ENCODE peak calls at places on chromosomes 12 and 14, in nine cellular contexts. One of them, this sample, is unnamed.
A peak's percentile ranks its signal among the peaks of the same experiment; 100 is the strongest.

GRCh38 chr14:47678157-47678556 is 2.8 kb upstream of the MDGA2 start:
- DNase-seq in stimulated activated CD4-positive, alpha-beta T cell treated with anti-CD3 and anti-CD28 coated beads, Interleukin-4, amount 100 ng/mL, for 1 hour: no peak
- DNase-seq in NCI-H2171: no peak
- DNase-seq in AG09319: no peak
- DNase-seq in CD8-positive, alpha-beta memory T cell: no peak
- DNase-seq in choroid plexus epithelial cell: no peak
- DNase-seq in Ammon's horn: no peak
- DNase-seq in NCI-H748 treated with DMSO at 0.1 percent for 48 hours: no peak
- DNase-seq in HFF-Myc: no peak
- DNase-seq in this sample: no peak

GRCh38 chr12:56840922-56841321 is 77.8 kb downstream of the HSD17B6 start:
- DNase-seq in choroid plexus epithelial cell: peak; percentile 57
- DNase-seq in AG09319: no peak
- DNase-seq in NCI-H2171: peak; percentile 12
- DNase-seq in stimulated activated CD4-positive, alpha-beta T cell treated with anti-CD3 and anti-CD28 coated beads, Interleukin-4, amount 100 ng/mL, for 1 hour: no peak
- DNase-seq in CD8-positive, alpha-beta memory T cell: no peak
- DNase-seq in NCI-H748 treated with DMSO at 0.1 percent for 48 hours: no peak
- DNase-seq in HFF-Myc: no peak
- DNase-seq in Ammon's horn: no peak
- DNase-seq in this sample: no peak

GRCh38 chr14:100677925-100678765 is 48.5 kb upstream of the DLK1 start:
- DNase-seq in AG09319: no peak
- DNase-seq in CD8-positive, alpha-beta memory T cell: no peak
- DNase-seq in NCI-H2171: peak; percentile 24
- DNase-seq in Ammon's horn: peak; percentile 48
- DNase-seq in stimulated activated CD4-positive, alpha-beta T cell treated with anti-CD3 and anti-CD28 coated beads, Interleukin-4, amount 100 ng/mL, for 1 hour: no peak
- DNase-seq in NCI-H748 treated with DMSO at 0.1 percent for 48 hours: no peak
- DNase-seq in HFF-Myc: peak; percentile 94
- DNase-seq in choroid plexus epithelial cell: peak; percentile 66
- DNase-seq in this sample: no peak

GRCh38 chr12:62772556-62772955 is 162.4 kb downstream of the PPM1H start:
- DNase-seq in Ammon's horn: no peak
- DNase-seq in CD8-positive, alpha-beta memory T cell: no peak
- DNase-seq in choroid plexus epithelial cell: no peak
- DNase-seq in HFF-Myc: no peak
- DNase-seq in NCI-H2171: no peak
- DNase-seq in stimulated activated CD4-positive, alpha-beta T cell treated with anti-CD3 and anti-CD28 coated beads, Interleukin-4, amount 100 ng/mL, for 1 hour: no peak
- DNase-seq in NCI-H748 treated with DMSO at 0.1 percent for 48 hours: no peak
- DNase-seq in AG09319: no peak
- DNase-seq in this sample: no peak

GRCh38 chr14:75607842-75608640 is 29.6 kb downstream of the FLVCR2 start:
- DNase-seq in NCI-H2171: no peak
- DNase-seq in Ammon's horn: no peak
- DNase-seq in CD8-positive, alpha-beta memory T cell: no peak
- DNase-seq in HFF-Myc: no peak
- DNase-seq in AG09319: no peak
- DNase-seq in choroid plexus epithelial cell: no peak
- DNase-seq in stimulated activated CD4-positive, alpha-beta T cell treated with anti-CD3 and anti-CD28 coated beads, Interleukin-4, amount 100 ng/mL, for 1 hour: no peak
- DNase-seq in NCI-H748 treated with DMSO at 0.1 percent for 48 hours: no peak
- DNase-seq in this sample: no peak

GRCh38 chr12:104846056-104846762 is 111.9 kb downstream of the SLC41A2 start:
- DNase-seq in choroid plexus epithelial cell: no peak
- DNase-seq in Ammon's horn: no peak
- DNase-seq in stimulated activated CD4-positive, alpha-beta T cell treated with anti-CD3 and anti-CD28 coated beads, Interleukin-4, amount 100 ng/mL, for 1 hour: no peak
- DNase-seq in NCI-H748 treated with DMSO at 0.1 percent for 48 hours: no peak
- DNase-seq in NCI-H2171: no peak
- DNase-seq in HFF-Myc: no peak
- DNase-seq in AG09319: no peak
- DNase-seq in CD8-positive, alpha-beta memory T cell: no peak
- DNase-seq in this sample: no peak

GRCh38 chr14:100015251-100015655 is 50.0 kb upstream of the EVL start:
- DNase-seq in AG09319: no peak
- DNase-seq in Ammon's horn: no peak
- DNase-seq in CD8-positive, alpha-beta memory T cell: no peak
- DNase-seq in NCI-H748 treated with DMSO at 0.1 percent for 48 hours: no peak
- DNase-seq in stimulated activated CD4-positive, alpha-beta T cell treated with anti-CD3 and anti-CD28 coated beads, Interleukin-4, amount 100 ng/mL, for 1 hour: no peak
- DNase-seq in HFF-Myc: no peak
- DNase-seq in NCI-H2171: no peak
- DNase-seq in choroid plexus epithelial cell: peak; percentile 56
- DNase-seq in this sample: no peak

GRCh38 chr12:4153343-4153892 is 120.1 kb upstream of the CCND2 start:
- DNase-seq in HFF-Myc: no peak
- DNase-seq in NCI-H2171: no peak
- DNase-seq in stimulated activated CD4-positive, alpha-beta T cell treated with anti-CD3 and anti-CD28 coated beads, Interleukin-4, amount 100 ng/mL, for 1 hour: peak; percentile 56
- DNase-seq in CD8-positive, alpha-beta memory T cell: peak; percentile 30
- DNase-seq in choroid plexus epithelial cell: no peak
- DNase-seq in Ammon's horn: no peak
- DNase-seq in AG09319: no peak
- DNase-seq in NCI-H748 treated with DMSO at 0.1 percent for 48 hours: no peak
- DNase-seq in this sample: peak; percentile 55

GRCh38 chr12:85642810-85643209 is 193.4 kb downstream of the RASSF9 start:
- DNase-seq in NCI-H2171: no peak
- DNase-seq in NCI-H748 treated with DMSO at 0.1 percent for 48 hours: no peak
- DNase-seq in choroid plexus epithelial cell: peak; percentile 93
- DNase-seq in AG09319: peak; percentile 16
- DNase-seq in Ammon's horn: no peak
- DNase-seq in stimulated activated CD4-positive, alpha-beta T cell treated with anti-CD3 and anti-CD28 coated beads, Interleukin-4, amount 100 ng/mL, for 1 hour: no peak
- DNase-seq in HFF-Myc: no peak
- DNase-seq in CD8-positive, alpha-beta memory T cell: no peak
- DNase-seq in this sample: no peak

GRCh38 chr12:125068391-125068790 is 3.2 kb downstream of the AACS start:
- DNase-seq in NCI-H2171: no peak
- DNase-seq in HFF-Myc: no peak
- DNase-seq in CD8-positive, alpha-beta memory T cell: no peak
- DNase-seq in AG09319: no peak
- DNase-seq in stimulated activated CD4-positive, alpha-beta T cell treated with anti-CD3 and anti-CD28 coated beads, Interleukin-4, amount 100 ng/mL, for 1 hour: no peak
- DNase-seq in NCI-H748 treated with DMSO at 0.1 percent for 48 hours: no peak
- DNase-seq in choroid plexus epithelial cell: no peak
- DNase-seq in Ammon's horn: no peak
- DNase-seq in this sample: no peak